ENCODE peak calls at places on chromosomes 4 and X, in five cellular contexts. One of them, this sample, is unnamed.

GRCh38 chr4:113450681-113451080 is 310.9 kb downstream of the CAMK2D start:
- DNase-seq in progenitor cell of endocrine pancreas: no peak
- DNase-seq in stimulated activated naive B cell treated with anti-CD40 and anti-IgM and Interleukin-4, amounts not matched to agents 10 μg/mL and 1 μg/mL and 100 μg/mL, for 72 hours: no peak
- DNase-seq in SHP77: no peak
- DNase-seq in SK-N-DZ: no peak
- DNase-seq in this sample: no peak

GRCh38 chr4:61149278-61149677 is 50.8 kb upstream of the ADGRL3 start:
- DNase-seq in progenitor cell of endocrine pancreas: no peak
- DNase-seq in SK-N-DZ: no peak
- DNase-seq in stimulated activated naive B cell treated with anti-CD40 and anti-IgM and Interleukin-4, amounts not matched to agents 10 μg/mL and 1 μg/mL and 100 μg/mL, for 72 hours: no peak
- DNase-seq in SHP77: no peak
- DNase-seq in this sample: no peak

GRCh38 chrX:72621619-72622485 is 49.2 kb upstream of the HDAC8 start:
- DNase-seq in SHP77: no peak
- DNase-seq in SK-N-DZ: no peak
- DNase-seq in stimulated activated naive B cell treated with anti-CD40 and anti-IgM and Interleukin-4, amounts not matched to agents 10 μg/mL and 1 μg/mL and 100 μg/mL, for 72 hours: no peak
- DNase-seq in progenitor cell of endocrine pancreas: no peak
- DNase-seq in this sample: no peak

GRCh38 chr4:52823478-52824092 is 38.5 kb upstream of the RASL11B start:
- DNase-seq in stimulated activated naive B cell treated with anti-CD40 and anti-IgM and Interleukin-4, amounts not matched to agents 10 μg/mL and 1 μg/mL and 100 μg/mL, for 72 hours: no peak
- DNase-seq in SHP77: no peak
- DNase-seq in progenitor cell of endocrine pancreas: no peak
- DNase-seq in SK-N-DZ: no peak
- DNase-seq in this sample: no peak

GRCh38 chrX:130738638-130739195 is 164.3 kb downstream of the ENOX2 start:
- DNase-seq in stimulated activated naive B cell treated with anti-CD40 and anti-IgM and Interleukin-4, amounts not matched to agents 10 μg/mL and 1 μg/mL and 100 μg/mL, for 72 hours: no peak
- DNase-seq in SHP77: no peak
- DNase-seq in SK-N-DZ: no peak
- DNase-seq in progenitor cell of endocrine pancreas: no peak
- DNase-seq in this sample: no peak

GRCh38 chrX:153649178-153649914 is 2.3 kb downstream of the DUSP9 start:
- DNase-seq in SHP77: peak; percentile 18
- DNase-seq in stimulated activated naive B cell treated with anti-CD40 and anti-IgM and Interleukin-4, amounts not matched to agents 10 μg/mL and 1 μg/mL and 100 μg/mL, for 72 hours: no peak
- DNase-seq in SK-N-DZ: peak; percentile 40
- DNase-seq in progenitor cell of endocrine pancreas: no peak
- DNase-seq in this sample: no peak

GRCh38 chr4:94036964-94037363 is 170.7 kb upstream of the SMARCAD1 start:
- DNase-seq in stimulated activated naive B cell treated with anti-CD40 and anti-IgM and Interleukin-4, amounts not matched to agents 10 μg/mL and 1 μg/mL and 100 μg/mL, for 72 hours: no peak
- DNase-seq in SHP77: no peak
- DNase-seq in SK-N-DZ: peak; percentile 8
- DNase-seq in progenitor cell of endocrine pancreas: no peak
- DNase-seq in this sample: no peak

GRCh38 chr4:3257691-3258482 is 8.9 kb downstream of the MSANTD1 start:
- DNase-seq in stimulated activated naive B cell treated with anti-CD40 and anti-IgM and Interleukin-4, amounts not matched to agents 10 μg/mL and 1 μg/mL and 100 μg/mL, for 72 hours: no peak
- DNase-seq in progenitor cell of endocrine pancreas: no peak
- DNase-seq in SHP77: no peak
- DNase-seq in SK-N-DZ: no peak
- DNase-seq in this sample: no peak

GRCh38 chr4:173264960-173265281 is 69.2 kb downstream of the HMGB2 start:
- DNase-seq in SK-N-DZ: no peak
- DNase-seq in stimulated activated naive B cell treated with anti-CD40 and anti-IgM and Interleukin-4, amounts not matched to agents 10 μg/mL and 1 μg/mL and 100 μg/mL, for 72 hours: no peak
- DNase-seq in SHP77: peak; percentile 59
- DNase-seq in progenitor cell of endocrine pancreas: no peak
- DNase-seq in this sample: no peak

GRCh38 chrX:71637253-71637618 is 18.9 kb upstream of the CXCR3 start:
- DNase-seq in progenitor cell of endocrine pancreas: no peak
- DNase-seq in stimulated activated naive B cell treated with anti-CD40 and anti-IgM and Interleukin-4, amounts not matched to agents 10 μg/mL and 1 μg/mL and 100 μg/mL, for 72 hours: no peak
- DNase-seq in SK-N-DZ: no peak
- DNase-seq in SHP77: no peak
- DNase-seq in this sample: no peak

GRCh38 chr4:152640058-152640921 is 39.5 kb downstream of the TMEM154 start:
- DNase-seq in stimulated activated naive B cell treated with anti-CD40 and anti-IgM and Interleukin-4, amounts not matched to agents 10 μg/mL and 1 μg/mL and 100 μg/mL, for 72 hours: no peak
- DNase-seq in SK-N-DZ: peak; percentile 12
- DNase-seq in progenitor cell of endocrine pancreas: no peak
- DNase-seq in SHP77: no peak
- DNase-seq in this sample: no peak

GRCh38 chr4:98938386-98938785 is 9.5 kb upstream of the EIF4E start:
- DNase-seq in progenitor cell of endocrine pancreas: no peak
- DNase-seq in stimulated activated naive B cell treated with anti-CD40 and anti-IgM and Interleukin-4, amounts not matched to agents 10 μg/mL and 1 μg/mL and 100 μg/mL, for 72 hours: no peak
- DNase-seq in SHP77: no peak
- DNase-seq in SK-N-DZ: no peak
- DNase-seq in this sample: no peak

GRCh38 chr4:180456928-180457327 is 1786.3 kb upstream of the TENM3 start:
- DNase-seq in SHP77: no peak
- DNase-seq in SK-N-DZ: no peak
- DNase-seq in progenitor cell of endocrine pancreas: no peak
- DNase-seq in stimulated activated naive B cell treated with anti-CD40 and anti-IgM and Interleukin-4, amounts not matched to agents 10 μg/mL and 1 μg/mL and 100 μg/mL, for 72 hours: no peak
- DNase-seq in this sample: no peak

GRCh38 chr4:22417408-22417807 is 98.5 kb downstream of the ADGRA3 start:
- DNase-seq in SK-N-DZ: no peak
- DNase-seq in progenitor cell of endocrine pancreas: no peak
- DNase-seq in stimulated activated naive B cell treated with anti-CD40 and anti-IgM and Interleukin-4, amounts not matched to agents 10 μg/mL and 1 μg/mL and 100 μg/mL, for 72 hours: no peak
- DNase-seq in SHP77: no peak
- DNase-seq in this sample: no peak

GRCh38 chr4:130197946-130198345 is 1102.0 kb downstream of the C4orf33 start:
- DNase-seq in progenitor cell of endocrine pancreas: no peak
- DNase-seq in stimulated activated naive B cell treated with anti-CD40 and anti-IgM and Interleukin-4, amounts not matched to agents 10 μg/mL and 1 μg/mL and 100 μg/mL, for 72 hours: no peak
- DNase-seq in SHP77: no peak
- DNase-seq in SK-N-DZ: no peak
- DNase-seq in this sample: no peak